ENCODE peak calls at places on chromosomes 7 and 10, in nine cellular contexts. T is lower lobe of right lung, R is esophagus squamous epithelium, D is body of pancreas, A is hepatocyte, K is prostate gland, N is HL-60, L is fibroblast of lung, Q is WERI-Rb-1. S is an unnamed sample.

GRCh38 chr10:114304566-114305421 is 65.7 kb downstream of the VWA2 start:
- DNase-seq in T (no peak), R (peak), D (peak), A (peak), K (peak), N (peak), L (no peak), Q (peak), S (no peak)

GRCh38 chr7:32871624-32872371 is 19.8 kb downstream of the KBTBD2 start:
- DNase-seq in T (no peak), R (no peak), D (no peak), A (no peak), K (no peak), N (no peak), L (no peak), Q (no peak), S (no peak)

GRCh38 chr10:89465196-89465595 is 50.8 kb downstream of the IFIT5 start:
- DNase-seq in T (no peak), R (no peak), D (no peak), A (no peak), K (no peak), N (no peak), L (no peak), Q (no peak), S (no peak)

GRCh38 chr10:29634764-29635625 is at the start of gene SVIL:
- DNase-seq in T (peak), R (no peak), D (no peak), A (peak), K (peak), N (no peak), L (peak), Q (no peak), S (peak)

GRCh38 chr7:2954433-2954853 is 89.2 kb downstream of the CARD11 start:
- DNase-seq in T (peak), R (no peak), D (no peak), A (no peak), K (no peak), N (no peak), L (no peak), Q (no peak), S (no peak)

GRCh38 chr7:142614116-142614515 is 135.2 kb upstream of the PRSS1 start:
- DNase-seq in T (no peak), R (no peak), D (no peak), A (no peak), K (no peak), N (no peak), L (no peak), Q (no peak), S (peak)

GRCh38 chr10:119737827-119738226 is 12.0 kb downstream of the INPP5F start:
- DNase-seq in T (no peak), R (no peak), D (peak), A (peak), K (no peak), N (no peak), L (peak), Q (no peak), S (peak)

GRCh38 chr7:55308186-55308929 is 56.8 kb upstream of the LANCL2 start:
- DNase-seq in T (no peak), R (no peak), D (peak), A (peak), K (no peak), N (no peak), L (peak), Q (no peak), S (peak)

GRCh38 chr7:378551-379455 is 88.8 kb downstream of the FOXL3 start:
- DNase-seq in T (peak), R (no peak), D (no peak), A (no peak), K (no peak), N (no peak), L (no peak), Q (no peak), S (no peak)

GRCh38 chr7:105978035-105978434 is 15.0 kb downstream of the CDHR3 start:
- DNase-seq in T (no peak), R (no peak), D (no peak), A (no peak), K (no peak), N (no peak), L (no peak), Q (no peak), S (no peak)

GRCh38 chr7:128122577-128123290 is 91.5 kb upstream of the LRRC4 start:
- DNase-seq in T (no peak), R (no peak), D (no peak), A (no peak), K (no peak), N (peak), L (no peak), Q (no peak), S (peak)

GRCh38 chr7:137590071-137590470 is 246.5 kb upstream of the PTN start:
- DNase-seq in T (no peak), R (no peak), D (no peak), A (no peak), K (no peak), N (no peak), L (no peak), Q (no peak), S (no peak)

GRCh38 chr7:157238087-157238486 is 98.7 kb upstream of the DNAJB6 start:
- DNase-seq in T (no peak), R (no peak), D (no peak), A (no peak), K (no peak), N (no peak), L (no peak), Q (peak), S (no peak)

GRCh38 chr10:75809003-75809402 is 377.6 kb downstream of the LRMDA start:
- DNase-seq in T (no peak), R (no peak), D (no peak), A (no peak), K (no peak), N (no peak), L (no peak), Q (no peak), S (no peak)

GRCh38 chr10:423167-423566 is 266.3 kb downstream of the DIP2C start:
- DNase-seq in T (no peak), R (no peak), D (no peak), A (no peak), K (no peak), N (no peak), L (no peak), Q (no peak), S (no peak)

GRCh38 chr7:86815556-86815955 is 171.8 kb downstream of the GRM3 start:
- DNase-seq in T (no peak), R (no peak), D (no peak), A (no peak), K (no peak), N (no peak), L (no peak), Q (no peak), S (no peak)

GRCh38 chr7:29400435-29400834 is 163.2 kb upstream of the PRR15 start:
- DNase-seq in T (no peak), R (no peak), D (no peak), A (no peak), K (no peak), N (no peak), L (no peak), Q (no peak), S (no peak)

GRCh38 chr10:114507449-114507848 is 103.1 kb upstream of the AFAP1L2 start:
- DNase-seq in T (peak), R (no peak), D (peak), A (peak), K (peak), N (no peak), L (no peak), Q (no peak), S (no peak)

DNA sequence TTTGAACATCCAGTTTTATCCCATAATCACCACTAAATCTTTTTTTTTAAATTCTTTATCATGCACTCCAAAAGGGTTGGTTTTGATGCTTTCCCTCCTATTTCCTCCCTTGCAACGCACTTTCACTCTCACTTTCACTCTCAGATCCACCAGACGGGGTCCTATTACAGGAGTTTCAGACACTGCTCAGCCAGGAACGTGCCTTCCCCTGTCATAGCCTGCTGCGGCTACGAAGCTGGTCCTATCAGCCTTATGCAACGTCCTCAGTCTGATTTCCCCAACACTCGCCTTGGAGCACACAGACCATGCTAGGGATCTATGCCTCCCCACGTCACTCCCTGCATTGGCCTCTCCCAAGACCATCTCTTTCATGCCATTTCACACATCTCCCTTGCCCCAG is 23.4 kb downstream of the ZPBP start:
- DNase-seq in T (peak), R (no peak), D (peak), A (no peak), K (peak), N (no peak), L (no peak), Q (no peak), S (no peak)
- H3K4me3 ChIP-seq in T (peak), R (peak), D (peak), A (no peak), K (peak), N (peak), L (peak), Q (no peak), S (peak)

DNA sequence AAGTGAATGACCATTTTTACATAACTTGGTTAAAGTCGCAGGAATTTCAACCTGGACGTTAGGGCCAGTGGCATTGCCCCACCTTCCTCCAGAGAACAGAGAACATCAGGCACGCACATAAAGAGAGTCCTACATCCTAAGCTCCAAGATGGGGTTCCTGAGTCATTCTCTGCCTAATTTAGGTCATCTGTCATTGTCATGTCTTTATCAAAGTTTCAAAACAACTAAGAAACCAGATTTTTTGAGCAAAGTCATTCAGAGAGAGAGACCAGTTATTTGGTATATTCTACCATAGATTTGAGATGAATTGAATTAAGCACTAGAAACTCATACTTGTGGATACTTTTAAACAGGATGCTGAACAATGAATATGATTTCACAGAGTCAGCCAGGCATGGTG is 241.6 kb downstream of the CALN1 start:
- DNase-seq in T (no peak), R (no peak), D (no peak), A (no peak), K (no peak), N (no peak), L (no peak), Q (no peak), S (no peak)
- H3K4me3 ChIP-seq in T (no peak), R (no peak), D (no peak), A (no peak), K (no peak), N (no peak), L (no peak), Q (no peak), S (no peak)

GRCh38 chr10:21030096-21030495 is 133.0 kb upstream of the NEBL start:
- DNase-seq in T (peak), R (no peak), D (peak), A (no peak), K (no peak), N (peak), L (peak), Q (no peak), S (no peak)

GRCh38 chr10:21034241-21034640 is 137.1 kb upstream of the NEBL start:
- DNase-seq in T (no peak), R (no peak), D (no peak), A (no peak), K (no peak), N (no peak), L (no peak), Q (no peak), S (no peak)

GRCh38 chr10:21036757-21037156 is 139.6 kb upstream of the NEBL start:
- DNase-seq in T (no peak), R (no peak), D (no peak), A (no peak), K (no peak), N (no peak), L (no peak), Q (no peak), S (no peak)

GRCh38 chr10:21031232-21031790 is 134.2 kb upstream of the NEBL start:
- DNase-seq in T (no peak), R (no peak), D (no peak), A (peak), K (no peak), N (no peak), L (no peak), Q (no peak), S (no peak)

GRCh38 chr10:21032587-21033319 is 135.6 kb upstream of the NEBL start:
- DNase-seq in T (no peak), R (no peak), D (no peak), A (no peak), K (no peak), N (no peak), L (no peak), Q (no peak), S (no peak)
- H3K4me3 ChIP-seq in T (no peak), R (no peak), D (no peak), A (no peak), K (no peak), N (no peak), L (no peak), Q (no peak), S (no peak)

GRCh38 chr10:104299031-104299904 is 30.3 kb downstream of the GSTO2 start:
- DNase-seq in T (no peak), R (no peak), D (no peak), A (no peak), K (no peak), N (no peak), L (peak), Q (no peak), S (peak)
- H3K4me3 ChIP-seq in T (no peak), R (no peak), D (no peak), A (no peak), K (no peak), N (no peak), L (peak), Q (no peak), S (no peak)

GRCh38 chr7:130256716-130257115 is 9.9 kb upstream of the CPA2 start:
- DNase-seq in T (no peak), R (no peak), D (no peak), A (no peak), K (no peak), N (no peak), L (no peak), Q (no peak), S (no peak)

GRCh38 chr7:130258494-130259078 is 8.1 kb upstream of the CPA2 start:
- DNase-seq in T (no peak), R (no peak), D (no peak), A (no peak), K (no peak), N (no peak), L (no peak), Q (no peak), S (no peak)

GRCh38 chr7:130254555-130254954 is 12.1 kb upstream of the CPA2 start:
- DNase-seq in T (no peak), R (no peak), D (peak), A (no peak), K (no peak), N (no peak), L (no peak), Q (no peak), S (no peak)
- H3K4me3 ChIP-seq in T (no peak), R (no peak), D (no peak), A (no peak), K (no peak), N (no peak), L (no peak), Q (no peak), S (no peak)